ENCODE peak calls at places on chromosomes 4 and X, in seven cellular contexts. J is SK-N-SH, U is H1, C is K562, A is HepG2, M is HCT116, Q is GM12878. I is an unnamed sample.

GRCh38 chrX:16528620-16529019 is 121.3 kb upstream of the S100G start:
- DNase-seq in C (no peak), U (no peak), Q (no peak), A (no peak), M (no peak), J (no peak), I (no peak)

GRCh38 chr4:14269824-14270223 is 642.3 kb upstream of the BOD1L1 start:
- DNase-seq in U (no peak), J (no peak), A (no peak), C (no peak), M (no peak), Q (peak; percentile 19), I (no peak)

GRCh38 chr4:167100120-167100519 is 134.2 kb downstream of the SPOCK3 start:
- DNase-seq in U (no peak), Q (peak; percentile 32), A (peak; percentile 1), M (no peak), J (no peak), C (no peak), I (peak; percentile 5)

GRCh38 chrX:151815461-151815860 is 80.9 kb downstream of the CNGA2 start:
- DNase-seq in Q (no peak), M (no peak), J (no peak), A (no peak), C (no peak), U (no peak), I (no peak)

GRCh38 chrX:47564438-47565085 is 3.6 kb downstream of the ARAF start:
- DNase-seq in U (no peak), A (no peak), C (no peak), J (no peak), Q (no peak), M (no peak), I (no peak)

GRCh38 chr4:82357640-82358039 is 16.2 kb downstream of the HNRNPD start:
- DNase-seq in J (no peak), Q (no peak), A (no peak), C (no peak), U (no peak), M (no peak), I (no peak)

GRCh38 chr4:47367761-47368160 is 95.7 kb downstream of the COMMD8 start:
- DNase-seq in A (no peak), J (no peak), U (no peak), C (no peak), Q (no peak), M (no peak), I (no peak)

GRCh38 chr4:129822708-129823504 is 727.0 kb downstream of the C4orf33 start:
- DNase-seq in Q (no peak), M (peak; percentile 53), C (no peak), J (no peak), A (no peak), U (no peak), I (no peak)

GRCh38 chr4:105569014-105569850 is 16.8 kb downstream of the ARHGEF38 start:
- DNase-seq in M (no peak), Q (no peak), C (no peak), U (no peak), J (no peak), A (no peak), I (peak; percentile 66)

GRCh38 chr4:8176547-8177399 is 18.2 kb upstream of the ABLIM2 start:
- DNase-seq in U (peak; percentile 41), Q (no peak), M (peak; percentile 19), J (peak; percentile 89), C (peak; percentile 49), A (peak; percentile 65), I (peak; percentile 72)

GRCh38 chrX:108516184-108516583 is 76.5 kb downstream of the COL4A5 start:
- DNase-seq in Q (no peak), J (no peak), U (no peak), C (no peak), M (no peak), A (peak; percentile 89), I (no peak)

GRCh38 chrX:101460669-101461068 is 24.6 kb upstream of the ARMCX4 start:
- DNase-seq in J (no peak), U (no peak), A (no peak), C (peak; percentile 5), M (no peak), Q (no peak), I (no peak)

GRCh38 chrX:144798972-144799371 is 448.3 kb upstream of the SPANXN1 start:
- DNase-seq in C (no peak), M (no peak), A (no peak), J (no peak), U (no peak), Q (no peak), I (no peak)

GRCh38 chr4:4639370-4639769 is 97.5 kb upstream of the STX18 start:
- DNase-seq in U (no peak), J (no peak), A (no peak), C (no peak), M (no peak), Q (no peak), I (no peak)

GRCh38 chr4:141391293-141391692 is 170.6 kb downstream of the ZNF330 start:
- DNase-seq in Q (no peak), J (no peak), C (no peak), A (no peak), M (no peak), U (no peak), I (no peak)

GRCh38 chrX:133323450-133323849 is 91.8 kb downstream of the GPC4 start:
- DNase-seq in M (no peak), U (no peak), J (no peak), C (no peak), A (no peak), Q (no peak), I (no peak)

GRCh38 chr4:25827897-25828296 is 34.9 kb downstream of the SEL1L3 start:
- DNase-seq in U (no peak), J (no peak), Q (no peak), C (no peak), M (no peak), A (no peak), I (no peak)

GRCh38 chr4:86333236-86333635 is 26.6 kb downstream of the MAPK10 start:
- DNase-seq in C (no peak), A (no peak), U (no peak), J (no peak), M (no peak), Q (no peak), I (no peak)

GRCh38 chr4:86338521-86338920 is 21.3 kb downstream of the MAPK10 start:
- DNase-seq in C (no peak), U (no peak), J (no peak), A (no peak), M (no peak), Q (no peak), I (no peak)

GRCh38 chr4:86334020-86334750 is 25.7 kb downstream of the MAPK10 start:
- DNase-seq in J (no peak), U (no peak), M (no peak), A (no peak), C (no peak), Q (no peak), I (no peak)

GRCh38 chr4:86344127-86344526 is 15.7 kb downstream of the MAPK10 start:
- DNase-seq in A (no peak), J (no peak), U (no peak), C (no peak), Q (no peak), M (no peak), I (no peak)

GRCh38 chr4:86338989-86339388 is 20.9 kb downstream of the MAPK10 start:
- DNase-seq in C (no peak), Q (no peak), U (peak; percentile 2), M (peak; percentile 13), A (no peak), J (no peak), I (no peak)
- TF ChIP-seq JUND in C (no peak), Q (no peak), U (no peak), M (peak; percentile 45), A (no peak), J (peak; percentile 88), I (no peak)

GRCh38 chr4:40190880-40191815 is 5.7 kb upstream of the RHOH start:
- DNase-seq in J (no peak), C (no peak), Q (no peak), U (no peak), A (peak; percentile 75), M (no peak), I (peak; percentile 94)

GRCh38 chr4:40189997-40190396 is 6.8 kb upstream of the RHOH start:
- DNase-seq in Q (no peak), J (no peak), U (no peak), C (no peak), M (no peak), A (no peak), I (no peak)

GRCh38 chr4:40192286-40193017 is 4.4 kb upstream of the RHOH start:
- DNase-seq in J (no peak), U (no peak), A (peak; percentile 16), C (no peak), M (no peak), Q (no peak), I (no peak)

GRCh38 chr4:40193018-40193571 is 3.7 kb upstream of the RHOH start:
- DNase-seq in C (peak; percentile 58), A (peak; percentile 7), M (no peak), J (no peak), U (no peak), Q (no peak), I (peak; percentile 89)

DNA sequence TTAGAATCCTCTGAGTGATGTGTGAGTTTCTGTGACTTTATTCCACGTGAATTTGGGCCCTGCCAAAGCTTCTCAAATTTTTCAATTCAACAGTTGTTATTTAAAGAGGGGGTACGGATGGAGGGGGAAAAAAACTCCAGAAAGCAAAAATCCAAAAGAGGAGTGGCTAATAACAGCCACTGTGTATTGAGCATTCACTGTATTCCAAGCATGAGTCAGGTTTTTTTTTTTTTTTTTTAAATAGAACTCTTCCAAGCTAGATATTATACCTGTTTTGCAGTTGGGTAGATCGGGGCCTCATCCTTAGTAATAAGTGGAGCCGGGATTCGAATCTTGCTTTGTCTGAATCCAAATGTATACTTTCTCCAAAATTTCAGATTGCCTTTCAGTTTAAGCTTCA is 6.4 kb upstream of the RHOH start:
- DNase-seq in M (no peak), J (no peak), C (no peak), A (no peak), Q (no peak), U (no peak), I (no peak)
- TF ChIP-seq JUND in M (no peak), J (no peak), C (no peak), A (no peak), Q (no peak), U (no peak), I (no peak)

GRCh38 chr4:85474356-85474755 is 594 bp upstream of the ARHGAP24 start:
- DNase-seq in J (no peak), Q (no peak), M (no peak), U (no peak), A (no peak), C (no peak), I (no peak)

GRCh38 chr4:85477538-85477937 is 2.6 kb downstream of the ARHGAP24 start:
- DNase-seq in J (no peak), C (no peak), M (no peak), A (no peak), U (no peak), Q (no peak), I (no peak)

GRCh38 chr4:85478576-85478975 is 3.6 kb downstream of the ARHGAP24 start:
- DNase-seq in C (no peak), U (no peak), Q (no peak), M (no peak), J (no peak), A (no peak), I (no peak)

GRCh38 chr4:85475631-85476233 is 782 bp downstream of the ARHGAP24 start:
- DNase-seq in J (no peak), U (no peak), C (no peak), A (no peak), M (no peak), Q (no peak), I (no peak)

GRCh38 chr4:85474818-85475630 is at the start of gene ARHGAP24:
- DNase-seq in Q (peak; percentile 51), A (peak; percentile 95), J (peak; percentile 68), U (peak; percentile 73), M (peak; percentile 70), C (peak; percentile 84), I (peak; percentile 81)
- TF ChIP-seq JUND in Q (no peak), A (no peak), J (no peak), U (no peak), M (no peak), C (no peak), I (no peak)

GRCh38 chr4:170853422-170854021 is 763.8 kb upstream of the AADAT start:
- DNase-seq in U (peak; percentile 27), Q (peak; percentile 9), M (peak; percentile 48), J (peak; percentile 33), C (peak; percentile 35), A (peak; percentile 19), I (peak; percentile 65)
- TF ChIP-seq JUND in U (no peak), Q (no peak), M (no peak), J (no peak), C (no peak), A (no peak), I (no peak)